ENCODE peak calls at places on chromosomes 2 and 18, in five cellular contexts. One of them, this sample, is unnamed.

GRCh38 chr2:46842876-46843275 is 72.7 kb downstream of the MCFD2 start:
- DNase-seq in AG04450: no peak
- DNase-seq in cardiac fibroblast: no peak
- DNase-seq in adrenal gland: no peak
- DNase-seq in epithelial cell of esophagus: no peak
- DNase-seq in this sample: no peak

GRCh38 chr2:217964658-217965161 is 38.1 kb downstream of the TNS1 start:
- DNase-seq in AG04450: no peak
- DNase-seq in cardiac fibroblast: no peak
- DNase-seq in adrenal gland: no peak
- DNase-seq in epithelial cell of esophagus: no peak
- DNase-seq in this sample: no peak

GRCh38 chr18:8806105-8806797 is 100.9 kb downstream of the MTCL1 start:
- DNase-seq in AG04450: no peak
- DNase-seq in cardiac fibroblast: no peak
- DNase-seq in adrenal gland: no peak
- DNase-seq in epithelial cell of esophagus: no peak
- DNase-seq in this sample: no peak

GRCh38 chr2:172307800-172308199 is 119.6 kb upstream of the ITGA6 start:
- DNase-seq in AG04450: no peak
- DNase-seq in cardiac fibroblast: no peak
- DNase-seq in adrenal gland: no peak
- DNase-seq in epithelial cell of esophagus: peak; percentile 46
- DNase-seq in this sample: no peak

GRCh38 chr2:172438741-172439508 is 11.5 kb downstream of the ITGA6 start:
- DNase-seq in AG04450: no peak
- DNase-seq in cardiac fibroblast: peak; percentile 47
- DNase-seq in adrenal gland: no peak
- DNase-seq in epithelial cell of esophagus: peak; percentile 75
- DNase-seq in this sample: no peak

GRCh38 chr2:217725409-217725808 is 277.4 kb downstream of the TNS1 start:
- DNase-seq in AG04450: no peak
- DNase-seq in cardiac fibroblast: no peak
- DNase-seq in adrenal gland: no peak
- DNase-seq in epithelial cell of esophagus: peak; percentile 48
- DNase-seq in this sample: no peak

GRCh38 chr2:85536479-85536878 is 2.5 kb upstream of the MAT2A start:
- DNase-seq in AG04450: no peak
- DNase-seq in cardiac fibroblast: peak; percentile 83
- DNase-seq in adrenal gland: no peak
- DNase-seq in epithelial cell of esophagus: peak; percentile 49
- DNase-seq in this sample: no peak

GRCh38 chr2:160437273-160437672 is 56.3 kb downstream of the RBMS1 start:
- DNase-seq in AG04450: no peak
- DNase-seq in cardiac fibroblast: no peak
- DNase-seq in adrenal gland: no peak
- DNase-seq in epithelial cell of esophagus: no peak
- DNase-seq in this sample: no peak

GRCh38 chr2:73225513-73226360 is 7.3 kb downstream of the PRADC1 start:
- DNase-seq in AG04450: no peak
- DNase-seq in cardiac fibroblast: no peak
- DNase-seq in adrenal gland: no peak
- DNase-seq in epithelial cell of esophagus: no peak
- DNase-seq in this sample: no peak

GRCh38 chr18:51342815-51343214 is 145.3 kb upstream of the MEX3C start:
- DNase-seq in AG04450: no peak
- DNase-seq in cardiac fibroblast: peak; percentile 54
- DNase-seq in adrenal gland: no peak
- DNase-seq in epithelial cell of esophagus: peak; percentile 89
- DNase-seq in this sample: no peak

GRCh38 chr18:14959550-14959949 is 211.6 kb downstream of the ANKRD30B start:
- DNase-seq in AG04450: no peak
- DNase-seq in cardiac fibroblast: no peak
- DNase-seq in adrenal gland: no peak
- DNase-seq in epithelial cell of esophagus: no peak
- DNase-seq in this sample: no peak

GRCh38 chr2:140892911-140893637 is 1237.7 kb downstream of the LRP1B start:
- DNase-seq in AG04450: no peak
- DNase-seq in cardiac fibroblast: no peak
- DNase-seq in adrenal gland: no peak
- DNase-seq in epithelial cell of esophagus: no peak
- DNase-seq in this sample: no peak

GRCh38 chr2:195238366-195238765 is 418.7 kb upstream of the SLC39A10 start:
- DNase-seq in AG04450: no peak
- DNase-seq in cardiac fibroblast: no peak
- DNase-seq in adrenal gland: no peak
- DNase-seq in epithelial cell of esophagus: no peak
- DNase-seq in this sample: no peak

GRCh38 chr18:3037423-3037915 is 24.5 kb upstream of the LPIN2 start:
- DNase-seq in AG04450: peak; percentile 55
- DNase-seq in cardiac fibroblast: peak; percentile 92
- DNase-seq in adrenal gland: peak; percentile 54
- DNase-seq in epithelial cell of esophagus: peak; percentile 94
- DNase-seq in this sample: peak; percentile 54

GRCh38 chr2:179861027-179861776 is at the start of gene ZNF385B:
- DNase-seq in AG04450: no peak
- DNase-seq in cardiac fibroblast: no peak
- DNase-seq in adrenal gland: no peak
- DNase-seq in epithelial cell of esophagus: peak; percentile 23
- DNase-seq in this sample: peak; percentile 21

GRCh38 chr2:221997100-221997499 is 301.7 kb downstream of the PAX3 start:
- DNase-seq in AG04450: peak; percentile 63
- DNase-seq in cardiac fibroblast: peak; percentile 46
- DNase-seq in adrenal gland: no peak
- DNase-seq in epithelial cell of esophagus: peak; percentile 84
- DNase-seq in this sample: no peak

GRCh38 chr2:68770271-68771111 is 35.9 kb downstream of the ARHGAP25 start:
- DNase-seq in AG04450: no peak
- DNase-seq in cardiac fibroblast: no peak
- DNase-seq in adrenal gland: no peak
- DNase-seq in epithelial cell of esophagus: no peak
- DNase-seq in this sample: no peak

GRCh38 chr18:67957684-67958083 is 441.2 kb upstream of the DSEL start:
- DNase-seq in AG04450: no peak
- DNase-seq in cardiac fibroblast: no peak
- DNase-seq in adrenal gland: no peak
- DNase-seq in epithelial cell of esophagus: no peak
- DNase-seq in this sample: no peak

GRCh38 chr2:111049792-111050640 is 70.7 kb upstream of the BCL2L11 start:
- DNase-seq in AG04450: no peak
- DNase-seq in cardiac fibroblast: peak; percentile 16
- DNase-seq in adrenal gland: no peak
- DNase-seq in epithelial cell of esophagus: no peak
- DNase-seq in this sample: peak; percentile 61

GRCh38 chr2:54947596-54948519 is 102.4 kb downstream of the RTN4 start:
- DNase-seq in AG04450: no peak
- DNase-seq in cardiac fibroblast: no peak
- DNase-seq in adrenal gland: peak; percentile 9
- DNase-seq in epithelial cell of esophagus: no peak
- DNase-seq in this sample: no peak

GRCh38 chr18:62088146-62088545 is 98.7 kb downstream of the PIGN start:
- DNase-seq in AG04450: no peak
- DNase-seq in cardiac fibroblast: peak; percentile 54
- DNase-seq in adrenal gland: no peak
- DNase-seq in epithelial cell of esophagus: no peak
- DNase-seq in this sample: no peak

GRCh38 chr2:209240204-209240603 is 183.6 kb upstream of the MAP2 start:
- DNase-seq in AG04450: no peak
- DNase-seq in cardiac fibroblast: no peak
- DNase-seq in adrenal gland: no peak
- DNase-seq in epithelial cell of esophagus: no peak
- DNase-seq in this sample: no peak

DNA sequence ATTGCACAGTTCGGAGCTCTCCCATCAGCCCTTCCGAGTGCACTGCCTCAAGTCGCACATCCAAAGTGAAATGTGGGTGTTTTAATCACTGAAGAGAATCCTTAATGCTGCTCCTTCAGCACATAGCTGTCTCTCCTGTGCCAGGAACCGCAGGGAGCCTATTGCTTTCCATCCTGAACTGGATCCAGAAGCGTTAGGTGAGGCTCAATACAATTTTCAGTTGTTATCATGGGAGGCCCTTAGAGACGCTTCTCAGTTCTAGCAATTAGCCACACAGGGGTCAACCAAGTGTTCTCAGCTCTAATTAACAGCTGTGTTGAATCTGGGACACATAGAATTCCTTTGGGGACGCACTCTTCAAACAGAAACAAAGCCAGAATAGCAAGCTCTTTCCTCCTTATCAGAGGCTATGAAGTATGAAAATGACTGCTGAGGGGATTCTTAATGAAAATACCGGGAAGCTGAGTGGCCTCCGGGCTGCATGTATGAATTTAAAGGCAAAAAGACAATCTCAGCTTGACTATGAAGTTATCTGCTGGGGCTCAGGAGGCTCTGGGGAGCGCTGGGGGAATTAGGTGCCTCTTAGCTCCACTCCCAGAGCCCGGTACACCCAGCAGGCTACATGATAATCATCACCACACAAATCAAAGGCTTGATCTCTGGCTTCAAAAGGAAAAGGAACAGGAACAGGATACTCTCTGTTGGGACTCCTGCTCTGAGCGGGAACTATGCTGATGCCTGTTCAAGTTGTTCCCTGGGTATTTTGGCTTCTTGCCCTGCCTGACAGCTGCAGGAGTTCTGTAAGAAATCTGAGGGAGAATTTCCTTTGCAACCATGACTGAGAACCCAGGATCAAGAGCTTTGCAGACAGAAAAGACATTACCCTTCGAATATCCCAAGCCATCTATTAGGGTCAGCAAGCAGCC is 55.4 kb upstream of the NCOA1 start:
- DNase-seq in AG04450: no peak
- DNase-seq in cardiac fibroblast: peak; percentile 58
- DNase-seq in adrenal gland: peak; percentile 84
- DNase-seq in epithelial cell of esophagus: no peak
- DNase-seq in this sample: peak; percentile 38
- H3K4me3 ChIP-seq in AG04450: no peak overlapping the region
- H3K4me3 ChIP-seq in cardiac fibroblast: no peak overlapping the region
- H3K4me3 ChIP-seq in adrenal gland: no peak overlapping the region
- H3K4me3 ChIP-seq in epithelial cell of esophagus: no peak overlapping the region
- H3K4me3 ChIP-seq in this sample: no peak overlapping the region

GRCh38 chr2:127695491-127696472 is 5.5 kb upstream of the SFT2D3 start:
- DNase-seq in AG04450: no peak
- DNase-seq in cardiac fibroblast: peak; percentile 54
- DNase-seq in adrenal gland: peak; percentile 78
- DNase-seq in epithelial cell of esophagus: peak; percentile 66
- DNase-seq in this sample: no peak
- TF ChIP-seq CTCF in AG04450: peak; percentile 44
- TF ChIP-seq CTCF in cardiac fibroblast: peak; percentile 41
- TF ChIP-seq CTCF in adrenal gland: peak; percentile 21
- TF ChIP-seq CTCF in epithelial cell of esophagus: peak; percentile 49
- TF ChIP-seq CTCF in this sample: no peak

DNA sequence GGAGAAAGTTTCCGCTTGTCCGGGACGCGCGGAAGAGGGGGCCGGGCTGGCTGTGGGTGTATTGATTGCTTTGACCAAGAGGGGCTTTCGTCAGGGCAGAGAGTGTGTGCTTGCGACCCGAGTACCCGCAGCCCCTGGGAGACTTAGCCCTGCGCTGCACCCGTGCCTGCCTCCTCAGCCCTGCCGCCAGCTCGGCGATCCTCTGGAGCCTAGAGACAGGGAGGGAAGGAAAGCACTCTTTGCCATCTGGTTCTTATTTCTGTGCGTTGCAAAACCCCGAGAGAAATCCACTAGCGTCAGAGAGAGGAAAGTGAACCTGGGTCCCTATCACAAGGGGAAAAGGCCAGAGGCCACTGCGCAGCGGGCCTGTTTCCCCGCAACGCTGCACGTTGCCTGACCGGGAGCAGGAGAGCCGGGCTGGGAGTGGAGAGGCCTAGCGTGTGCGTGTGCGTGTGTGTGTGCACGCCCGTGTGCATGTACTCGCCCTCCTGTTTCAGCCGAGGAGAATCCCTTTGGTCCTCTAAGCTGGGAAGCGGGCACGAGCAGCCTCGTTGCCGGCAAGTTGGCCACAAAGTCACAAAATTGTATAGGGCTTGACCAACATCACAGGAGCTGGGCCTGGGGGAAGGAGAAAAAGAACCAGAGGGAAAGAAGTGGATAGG is 1.7 kb downstream of the SIX3 start:
- DNase-seq in AG04450: no peak
- DNase-seq in cardiac fibroblast: no peak
- DNase-seq in adrenal gland: no peak
- DNase-seq in epithelial cell of esophagus: no peak
- DNase-seq in this sample: no peak
- H3K4me3 ChIP-seq in AG04450: no peak overlapping the region
- H3K4me3 ChIP-seq in cardiac fibroblast: no peak overlapping the region
- H3K4me3 ChIP-seq in adrenal gland: no peak overlapping the region
- H3K4me3 ChIP-seq in epithelial cell of esophagus: no peak overlapping the region
- H3K4me3 ChIP-seq in this sample: no peak overlapping the region

GRCh38 chr2:30073523-30073922 is 73.3 kb upstream of the YPEL5 start:
- DNase-seq in AG04450: no peak
- DNase-seq in cardiac fibroblast: no peak
- DNase-seq in adrenal gland: no peak
- DNase-seq in epithelial cell of esophagus: no peak
- DNase-seq in this sample: no peak

GRCh38 chr2:30074023-30074422 is 72.8 kb upstream of the YPEL5 start:
- DNase-seq in AG04450: no peak
- DNase-seq in cardiac fibroblast: peak; percentile 10
- DNase-seq in adrenal gland: no peak
- DNase-seq in epithelial cell of esophagus: no peak
- DNase-seq in this sample: no peak

GRCh38 chr2:30078521-30078920 is 68.3 kb upstream of the YPEL5 start:
- DNase-seq in AG04450: no peak
- DNase-seq in cardiac fibroblast: peak; percentile 14
- DNase-seq in adrenal gland: no peak
- DNase-seq in epithelial cell of esophagus: no peak
- DNase-seq in this sample: no peak
- TF ChIP-seq CTCF in AG04450: no peak
- TF ChIP-seq CTCF in cardiac fibroblast: no peak
- TF ChIP-seq CTCF in adrenal gland: no peak
- TF ChIP-seq CTCF in epithelial cell of esophagus: no peak
- TF ChIP-seq CTCF in this sample: no peak

DNA sequence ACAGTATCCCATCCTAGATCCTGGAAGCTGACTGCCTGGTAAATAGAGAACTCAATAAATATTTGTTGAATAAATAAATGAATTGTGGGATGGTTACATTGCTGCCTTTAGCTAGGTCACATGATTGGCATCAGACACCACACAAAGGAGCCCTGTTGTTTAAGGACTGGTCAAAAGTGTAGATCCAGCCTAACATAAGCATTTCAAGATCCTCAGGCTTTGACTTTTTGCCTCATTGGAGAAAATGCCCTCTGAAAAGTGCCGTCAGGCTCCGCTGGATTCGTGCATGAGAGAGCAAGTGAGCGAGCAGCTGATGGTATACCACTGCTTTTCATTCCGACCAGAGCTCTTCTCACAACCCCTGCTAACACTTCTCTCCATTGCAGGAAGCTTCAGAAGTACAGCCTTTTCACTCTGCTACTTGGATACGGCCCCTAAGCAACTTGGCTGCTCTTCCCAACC is 1.3 kb upstream of the ZNF24 start:
- DNase-seq in AG04450: no peak
- DNase-seq in cardiac fibroblast: no peak
- DNase-seq in adrenal gland: peak; percentile 70
- DNase-seq in epithelial cell of esophagus: no peak
- DNase-seq in this sample: peak; percentile 39
- H3K4me3 ChIP-seq in AG04450: no peak overlapping the region
- H3K4me3 ChIP-seq in cardiac fibroblast: no peak overlapping the region
- H3K4me3 ChIP-seq in adrenal gland: no peak overlapping the region
- H3K4me3 ChIP-seq in epithelial cell of esophagus: no peak overlapping the region
- H3K4me3 ChIP-seq in this sample: no peak overlapping the region